ENCODE peak calls at places on chromosomes 1 and 21, in eight cellular contexts. One of them, this sample, is unnamed.

GRCh38 chr1:160374291-160374690 is 7.4 kb downstream of the NHLH1 start:
- DNase-seq in A673: no peak
- DNase-seq in H9: no peak
- DNase-seq in upper lobe of right lung: no peak
- DNase-seq in glutamatergic neuron: no peak
- DNase-seq in astrocyte of the spinal cord: no peak
- DNase-seq in heart left ventricle: no peak
- DNase-seq in uterus: no peak
- DNase-seq in this sample: peak

GRCh38 chr1:60765204-60765603 is 317.2 kb upstream of the NFIA start:
- DNase-seq in A673: peak
- DNase-seq in H9: peak
- DNase-seq in upper lobe of right lung: no peak
- DNase-seq in glutamatergic neuron: peak
- DNase-seq in astrocyte of the spinal cord: peak
- DNase-seq in heart left ventricle: no peak
- DNase-seq in uterus: no peak
- DNase-seq in this sample: no peak

GRCh38 chr1:167522246-167522645 is 3.9 kb upstream of the CD247 start:
- DNase-seq in A673: no peak
- DNase-seq in H9: no peak
- DNase-seq in upper lobe of right lung: no peak
- DNase-seq in glutamatergic neuron: no peak
- DNase-seq in astrocyte of the spinal cord: peak
- DNase-seq in heart left ventricle: no peak
- DNase-seq in uterus: no peak
- DNase-seq in this sample: no peak

GRCh38 chr1:234725177-234726132 is 115.5 kb upstream of the IRF2BP2 start:
- DNase-seq in A673: no peak
- DNase-seq in H9: no peak
- DNase-seq in upper lobe of right lung: no peak
- DNase-seq in glutamatergic neuron: no peak
- DNase-seq in astrocyte of the spinal cord: peak
- DNase-seq in heart left ventricle: peak
- DNase-seq in uterus: peak
- DNase-seq in this sample: no peak

GRCh38 chr1:6454856-6455751 is 10.9 kb downstream of the TNFRSF25 start:
- DNase-seq in A673: no peak
- DNase-seq in H9: peak
- DNase-seq in upper lobe of right lung: no peak
- DNase-seq in glutamatergic neuron: peak
- DNase-seq in astrocyte of the spinal cord: no peak
- DNase-seq in heart left ventricle: no peak
- DNase-seq in uterus: no peak
- DNase-seq in this sample: no peak

GRCh38 chr1:17617787-17618557 is 78.5 kb downstream of the ARHGEF10L start:
- DNase-seq in A673: no peak
- DNase-seq in H9: no peak
- DNase-seq in upper lobe of right lung: peak
- DNase-seq in glutamatergic neuron: no peak
- DNase-seq in astrocyte of the spinal cord: peak
- DNase-seq in heart left ventricle: peak
- DNase-seq in uterus: peak
- DNase-seq in this sample: no peak

GRCh38 chr21:43854773-43855633 is 10.0 kb upstream of the AGPAT3 start:
- DNase-seq in A673: no peak
- DNase-seq in H9: no peak
- DNase-seq in upper lobe of right lung: no peak
- DNase-seq in glutamatergic neuron: no peak
- DNase-seq in astrocyte of the spinal cord: no peak
- DNase-seq in heart left ventricle: peak
- DNase-seq in uterus: no peak
- DNase-seq in this sample: no peak

GRCh38 chr1:76730027-76730426 is 137.3 kb upstream of the ST6GALNAC5 start:
- DNase-seq in A673: no peak
- DNase-seq in H9: no peak
- DNase-seq in upper lobe of right lung: no peak
- DNase-seq in glutamatergic neuron: no peak
- DNase-seq in astrocyte of the spinal cord: no peak
- DNase-seq in heart left ventricle: no peak
- DNase-seq in uterus: no peak
- DNase-seq in this sample: no peak

GRCh38 chr1:226002667-226003501 is 3.7 kb upstream of the SDE2 start:
- DNase-seq in A673: peak
- DNase-seq in H9: peak
- DNase-seq in upper lobe of right lung: peak
- DNase-seq in glutamatergic neuron: peak
- DNase-seq in astrocyte of the spinal cord: peak
- DNase-seq in heart left ventricle: peak
- DNase-seq in uterus: peak
- DNase-seq in this sample: no peak

GRCh38 chr21:31630062-31630711 is 29.3 kb upstream of the SOD1 start:
- DNase-seq in A673: peak
- DNase-seq in H9: no peak
- DNase-seq in upper lobe of right lung: no peak
- DNase-seq in glutamatergic neuron: no peak
- DNase-seq in astrocyte of the spinal cord: peak
- DNase-seq in heart left ventricle: no peak
- DNase-seq in uterus: peak
- DNase-seq in this sample: peak

GRCh38 chr1:75614455-75615379 is 3.8 kb upstream of the SLC44A5 start:
- DNase-seq in A673: peak
- DNase-seq in H9: peak
- DNase-seq in upper lobe of right lung: peak
- DNase-seq in glutamatergic neuron: peak
- DNase-seq in astrocyte of the spinal cord: peak
- DNase-seq in heart left ventricle: peak
- DNase-seq in uterus: no peak
- DNase-seq in this sample: peak

GRCh38 chr1:240094043-240094722 is 2.5 kb downstream of the FMN2 start:
- DNase-seq in A673: no peak
- DNase-seq in H9: no peak
- DNase-seq in upper lobe of right lung: no peak
- DNase-seq in glutamatergic neuron: no peak
- DNase-seq in astrocyte of the spinal cord: peak
- DNase-seq in heart left ventricle: no peak
- DNase-seq in uterus: no peak
- DNase-seq in this sample: no peak

GRCh38 chr1:214270097-214270635 is 10.8 kb upstream of the SMYD2 start:
- DNase-seq in A673: no peak
- DNase-seq in H9: no peak
- DNase-seq in upper lobe of right lung: no peak
- DNase-seq in glutamatergic neuron: no peak
- DNase-seq in astrocyte of the spinal cord: peak
- DNase-seq in heart left ventricle: no peak
- DNase-seq in uterus: no peak
- DNase-seq in this sample: no peak

GRCh38 chr1:6795661-6796060 is 10.4 kb downstream of the CAMTA1 start:
- DNase-seq in A673: peak
- DNase-seq in H9: no peak
- DNase-seq in upper lobe of right lung: no peak
- DNase-seq in glutamatergic neuron: no peak
- DNase-seq in astrocyte of the spinal cord: peak
- DNase-seq in heart left ventricle: no peak
- DNase-seq in uterus: no peak
- DNase-seq in this sample: no peak

GRCh38 chr1:28045777-28046176 is 42.6 kb downstream of the EYA3 start:
- DNase-seq in A673: no peak
- DNase-seq in H9: no peak
- DNase-seq in upper lobe of right lung: no peak
- DNase-seq in glutamatergic neuron: no peak
- DNase-seq in astrocyte of the spinal cord: no peak
- DNase-seq in heart left ventricle: no peak
- DNase-seq in uterus: no peak
- DNase-seq in this sample: no peak

GRCh38 chr1:54850737-54851136 is 36.3 kb downstream of the DHCR24 start:
- DNase-seq in A673: no peak
- DNase-seq in H9: no peak
- DNase-seq in upper lobe of right lung: no peak
- DNase-seq in glutamatergic neuron: no peak
- DNase-seq in astrocyte of the spinal cord: peak
- DNase-seq in heart left ventricle: no peak
- DNase-seq in uterus: no peak
- DNase-seq in this sample: no peak

GRCh38 chr1:44733365-44733764 is 2.4 kb upstream of the RNU5D-1 start:
- DNase-seq in A673: no peak
- DNase-seq in H9: no peak
- DNase-seq in upper lobe of right lung: no peak
- DNase-seq in glutamatergic neuron: no peak
- DNase-seq in astrocyte of the spinal cord: peak
- DNase-seq in heart left ventricle: no peak
- DNase-seq in uterus: no peak
- DNase-seq in this sample: no peak

GRCh38 chr1:96845464-96845863 is 123.9 kb downstream of the PTBP2 start:
- DNase-seq in A673: peak
- DNase-seq in H9: peak
- DNase-seq in upper lobe of right lung: no peak
- DNase-seq in glutamatergic neuron: peak
- DNase-seq in astrocyte of the spinal cord: no peak
- DNase-seq in heart left ventricle: no peak
- DNase-seq in uterus: no peak
- DNase-seq in this sample: no peak

GRCh38 chr1:157310401-157310800 is 172.2 kb upstream of the ETV3 start:
- DNase-seq in A673: no peak
- DNase-seq in H9: peak
- DNase-seq in upper lobe of right lung: no peak
- DNase-seq in glutamatergic neuron: no peak
- DNase-seq in astrocyte of the spinal cord: no peak
- DNase-seq in heart left ventricle: no peak
- DNase-seq in uterus: peak
- DNase-seq in this sample: no peak

GRCh38 chr1:24151175-24151533 is 8.2 kb upstream of the IL22RA1 start:
- DNase-seq in A673: no peak
- DNase-seq in H9: peak
- DNase-seq in upper lobe of right lung: no peak
- DNase-seq in glutamatergic neuron: no peak
- DNase-seq in astrocyte of the spinal cord: no peak
- DNase-seq in heart left ventricle: no peak
- DNase-seq in uterus: no peak
- DNase-seq in this sample: no peak

GRCh38 chr1:181208076-181208475 is 119.6 kb downstream of the IER5 start:
- DNase-seq in A673: no peak
- DNase-seq in H9: no peak
- DNase-seq in upper lobe of right lung: no peak
- DNase-seq in glutamatergic neuron: peak
- DNase-seq in astrocyte of the spinal cord: no peak
- DNase-seq in heart left ventricle: no peak
- DNase-seq in uterus: no peak
- DNase-seq in this sample: no peak

GRCh38 chr1:48405400-48405799 is 66.6 kb downstream of the SPATA6 start:
- DNase-seq in A673: no peak
- DNase-seq in H9: no peak
- DNase-seq in upper lobe of right lung: no peak
- DNase-seq in glutamatergic neuron: no peak
- DNase-seq in astrocyte of the spinal cord: no peak
- DNase-seq in heart left ventricle: no peak
- DNase-seq in uterus: no peak
- DNase-seq in this sample: no peak

GRCh38 chr1:107689157-107689556 is 275.8 kb downstream of the VAV3 start:
- DNase-seq in A673: no peak
- DNase-seq in H9: peak
- DNase-seq in upper lobe of right lung: no peak
- DNase-seq in glutamatergic neuron: no peak
- DNase-seq in astrocyte of the spinal cord: no peak
- DNase-seq in heart left ventricle: no peak
- DNase-seq in uterus: peak
- DNase-seq in this sample: no peak

GRCh38 chr1:160567858-160568682 is 11.2 kb downstream of the CD84 start:
- DNase-seq in A673: no peak
- DNase-seq in H9: no peak
- DNase-seq in upper lobe of right lung: no peak
- DNase-seq in glutamatergic neuron: no peak
- DNase-seq in astrocyte of the spinal cord: no peak
- DNase-seq in heart left ventricle: no peak
- DNase-seq in uterus: no peak
- DNase-seq in this sample: no peak

GRCh38 chr1:206757524-206758266 is 12.9 kb upstream of the IL19 start:
- DNase-seq in A673: no peak
- DNase-seq in H9: no peak
- DNase-seq in upper lobe of right lung: no peak
- DNase-seq in glutamatergic neuron: no peak
- DNase-seq in astrocyte of the spinal cord: no peak
- DNase-seq in heart left ventricle: no peak
- DNase-seq in uterus: no peak
- DNase-seq in this sample: no peak

GRCh38 chr1:1032428-1032827 is 12.5 kb downstream of the AGRN start:
- DNase-seq in A673: no peak
- DNase-seq in H9: peak
- DNase-seq in upper lobe of right lung: no peak
- DNase-seq in glutamatergic neuron: peak
- DNase-seq in astrocyte of the spinal cord: no peak
- DNase-seq in heart left ventricle: no peak
- DNase-seq in uterus: no peak
- DNase-seq in this sample: no peak
- TF ChIP-seq CTCF in A673: no peak
- TF ChIP-seq CTCF in H9: no peak
- TF ChIP-seq CTCF in upper lobe of right lung: no peak
- TF ChIP-seq CTCF in glutamatergic neuron: no peak
- TF ChIP-seq CTCF in astrocyte of the spinal cord: no peak
- TF ChIP-seq CTCF in heart left ventricle: no peak
- TF ChIP-seq CTCF in uterus: no peak
- TF ChIP-seq CTCF in this sample: no peak

GRCh38 chr21:16713331-16714114 is 799.3 kb upstream of the CXADR start:
- DNase-seq in A673: peak
- DNase-seq in H9: no peak
- DNase-seq in upper lobe of right lung: no peak
- DNase-seq in glutamatergic neuron: no peak
- DNase-seq in astrocyte of the spinal cord: peak
- DNase-seq in heart left ventricle: no peak
- DNase-seq in uterus: no peak
- DNase-seq in this sample: no peak
- TF ChIP-seq CTCF in A673: no peak
- TF ChIP-seq CTCF in H9: no peak
- TF ChIP-seq CTCF in upper lobe of right lung: no peak
- TF ChIP-seq CTCF in glutamatergic neuron: no peak
- TF ChIP-seq CTCF in astrocyte of the spinal cord: no peak
- TF ChIP-seq CTCF in heart left ventricle: no peak
- TF ChIP-seq CTCF in uterus: no peak
- TF ChIP-seq CTCF in this sample: no peak

DNA sequence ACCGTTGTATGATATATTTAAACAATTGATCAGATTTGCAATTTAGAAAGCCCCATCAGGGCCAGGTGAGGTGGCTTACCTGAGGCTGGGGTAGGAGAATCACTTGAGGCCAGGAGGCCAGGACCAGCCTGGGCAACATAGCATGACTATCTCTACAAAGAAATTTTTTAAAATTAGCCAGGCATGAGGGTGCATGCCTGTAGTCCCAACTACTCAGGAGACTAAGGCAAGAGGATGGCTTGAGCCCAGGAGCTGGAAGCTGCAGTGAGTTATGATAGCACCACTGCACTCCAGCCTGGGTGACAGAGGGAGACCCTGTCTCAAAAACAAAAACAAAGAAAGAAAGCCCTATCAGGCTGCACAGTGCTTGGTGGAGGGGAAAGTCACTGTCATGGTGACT is 159.9 kb upstream of the RAB4A start:
- DNase-seq in A673: no peak
- DNase-seq in H9: no peak
- DNase-seq in upper lobe of right lung: no peak
- DNase-seq in glutamatergic neuron: no peak
- DNase-seq in astrocyte of the spinal cord: no peak
- DNase-seq in heart left ventricle: no peak
- DNase-seq in uterus: no peak
- DNase-seq in this sample: no peak
- TF ChIP-seq CTCF in A673: no peak
- TF ChIP-seq CTCF in H9: no peak
- TF ChIP-seq CTCF in upper lobe of right lung: no peak
- TF ChIP-seq CTCF in glutamatergic neuron: no peak
- TF ChIP-seq CTCF in astrocyte of the spinal cord: no peak
- TF ChIP-seq CTCF in heart left ventricle: no peak
- TF ChIP-seq CTCF in uterus: no peak
- TF ChIP-seq CTCF in this sample: no peak

GRCh38 chr1:165799387-165799786 is 28.0 kb upstream of the UCK2 start:
- DNase-seq in A673: no peak
- DNase-seq in H9: no peak
- DNase-seq in upper lobe of right lung: no peak
- DNase-seq in glutamatergic neuron: no peak
- DNase-seq in astrocyte of the spinal cord: no peak
- DNase-seq in heart left ventricle: no peak
- DNase-seq in uterus: no peak
- DNase-seq in this sample: no peak
- TF ChIP-seq CTCF in A673: no peak
- TF ChIP-seq CTCF in H9: no peak
- TF ChIP-seq CTCF in upper lobe of right lung: no peak
- TF ChIP-seq CTCF in glutamatergic neuron: no peak
- TF ChIP-seq CTCF in astrocyte of the spinal cord: no peak
- TF ChIP-seq CTCF in heart left ventricle: no peak
- TF ChIP-seq CTCF in uterus: no peak
- TF ChIP-seq CTCF in this sample: no peak